ENCODE peak calls at places on chromosomes 7 and 10, in seven cellular contexts. One of them, this sample, is unnamed.
A peak's percentile ranks its signal among the peaks of the same experiment; 100 is the strongest.

GRCh38 chr7:99374121-99375064 is at the start of gene ARPC1B:
- DNase-seq in HepG2: peak; percentile 57
- DNase-seq in H1: peak; percentile 80
- DNase-seq in SK-N-SH: peak; percentile 99
- DNase-seq in K562: peak; percentile 99
- DNase-seq in HCT116: peak; percentile 41
- DNase-seq in GM12878: no peak
- DNase-seq in this sample: no peak

GRCh38 chr10:114634607-114634974 is 23.5 kb downstream of the ABLIM1 start:
- DNase-seq in HCT116: peak; percentile 58
- DNase-seq in K562: peak; percentile 66
- DNase-seq in GM12878: no peak
- DNase-seq in SK-N-SH: peak; percentile 24
- DNase-seq in HepG2: peak; percentile 62
- DNase-seq in H1: no peak
- DNase-seq in this sample: no peak

GRCh38 chr7:81833401-81833800 is 63.6 kb upstream of the HGF start:
- DNase-seq in HepG2: no peak
- DNase-seq in HCT116: no peak
- DNase-seq in H1: no peak
- DNase-seq in K562: no peak
- DNase-seq in SK-N-SH: no peak
- DNase-seq in GM12878: no peak
- DNase-seq in this sample: no peak

GRCh38 chr10:126110434-126110833 is 214.1 kb downstream of the FANK1 start:
- DNase-seq in H1: no peak
- DNase-seq in SK-N-SH: no peak
- DNase-seq in K562: no peak
- DNase-seq in GM12878: no peak
- DNase-seq in HepG2: no peak
- DNase-seq in HCT116: no peak
- DNase-seq in this sample: no peak

GRCh38 chr10:110529596-110530011 is 31.9 kb downstream of the DUSP5 start:
- DNase-seq in HCT116: no peak
- DNase-seq in GM12878: peak; percentile 68
- DNase-seq in SK-N-SH: no peak
- DNase-seq in H1: no peak
- DNase-seq in HepG2: no peak
- DNase-seq in K562: no peak
- DNase-seq in this sample: no peak

GRCh38 chr7:140230862-140231778 is 54.3 kb upstream of the KDM7A start:
- DNase-seq in SK-N-SH: peak; percentile 98
- DNase-seq in K562: peak; percentile 59
- DNase-seq in H1: peak; percentile 88
- DNase-seq in GM12878: no peak
- DNase-seq in HCT116: peak; percentile 40
- DNase-seq in HepG2: peak; percentile 93
- DNase-seq in this sample: no peak

GRCh38 chr7:106012935-106013439 is 49.9 kb downstream of the CDHR3 start:
- DNase-seq in HepG2: no peak
- DNase-seq in H1: no peak
- DNase-seq in K562: no peak
- DNase-seq in GM12878: no peak
- DNase-seq in HCT116: no peak
- DNase-seq in SK-N-SH: peak; percentile 61
- DNase-seq in this sample: no peak

GRCh38 chr7:74283858-74284447 is 5.3 kb upstream of the CLIP2 start:
- DNase-seq in HCT116: no peak
- DNase-seq in GM12878: no peak
- DNase-seq in SK-N-SH: no peak
- DNase-seq in HepG2: no peak
- DNase-seq in K562: peak; percentile 12
- DNase-seq in H1: no peak
- DNase-seq in this sample: no peak

GRCh38 chr10:16742165-16742960 is 74.9 kb downstream of the RSU1 start:
- DNase-seq in K562: no peak
- DNase-seq in HepG2: no peak
- DNase-seq in SK-N-SH: no peak
- DNase-seq in H1: no peak
- DNase-seq in HCT116: no peak
- DNase-seq in GM12878: no peak
- DNase-seq in this sample: no peak

GRCh38 chr7:106568680-106569499 is 92.1 kb downstream of the CCDC71L start:
- DNase-seq in H1: no peak
- DNase-seq in GM12878: no peak
- DNase-seq in K562: peak; percentile 95
- DNase-seq in HepG2: no peak
- DNase-seq in SK-N-SH: peak; percentile 80
- DNase-seq in HCT116: peak; percentile 52
- DNase-seq in this sample: peak; percentile 4

GRCh38 chr7:49398730-49399129 is 374.7 kb upstream of the VWC2 start:
- DNase-seq in K562: no peak
- DNase-seq in H1: no peak
- DNase-seq in HCT116: no peak
- DNase-seq in GM12878: no peak
- DNase-seq in SK-N-SH: no peak
- DNase-seq in HepG2: no peak
- DNase-seq in this sample: peak; percentile 25

GRCh38 chr10:14569274-14570060 is 205.2 kb downstream of the FAM107B start:
- DNase-seq in H1: no peak
- DNase-seq in K562: no peak
- DNase-seq in SK-N-SH: no peak
- DNase-seq in HepG2: no peak
- DNase-seq in GM12878: no peak
- DNase-seq in HCT116: no peak
- DNase-seq in this sample: no peak

GRCh38 chr7:113698556-113699220 is 220.1 kb downstream of the PPP1R3A start:
- DNase-seq in HCT116: peak; percentile 23
- DNase-seq in SK-N-SH: peak; percentile 17
- DNase-seq in H1: no peak
- DNase-seq in K562: peak; percentile 9
- DNase-seq in HepG2: peak; percentile 15
- DNase-seq in GM12878: no peak
- DNase-seq in this sample: peak; percentile 20

GRCh38 chr7:55552320-55553086 is 19.8 kb downstream of the VOPP1 start:
- DNase-seq in HepG2: no peak
- DNase-seq in HCT116: no peak
- DNase-seq in GM12878: no peak
- DNase-seq in H1: no peak
- DNase-seq in SK-N-SH: no peak
- DNase-seq in K562: no peak
- DNase-seq in this sample: no peak

GRCh38 chr7:46933596-46933995 is 648.3 kb downstream of the TNS3 start:
- DNase-seq in HepG2: no peak
- DNase-seq in K562: no peak
- DNase-seq in SK-N-SH: no peak
- DNase-seq in GM12878: no peak
- DNase-seq in HCT116: no peak
- DNase-seq in H1: no peak
- DNase-seq in this sample: no peak

GRCh38 chr7:117019786-117020604 is 66.7 kb downstream of the ST7 start:
- DNase-seq in H1: peak; percentile 55
- DNase-seq in HCT116: peak; percentile 54
- DNase-seq in GM12878: no peak
- DNase-seq in K562: peak; percentile 78
- DNase-seq in SK-N-SH: peak; percentile 78
- DNase-seq in HepG2: no peak
- DNase-seq in this sample: peak; percentile 51

GRCh38 chr7:17968791-17969715 is 28.8 kb upstream of the SNX13 start:
- DNase-seq in SK-N-SH: no peak
- DNase-seq in GM12878: no peak
- DNase-seq in HCT116: no peak
- DNase-seq in H1: no peak
- DNase-seq in HepG2: no peak
- DNase-seq in K562: no peak
- DNase-seq in this sample: no peak

GRCh38 chr7:48390381-48391327 is 219.4 kb downstream of the ABCA13 start:
- DNase-seq in HepG2: no peak
- DNase-seq in SK-N-SH: no peak
- DNase-seq in K562: no peak
- DNase-seq in HCT116: no peak
- DNase-seq in GM12878: no peak
- DNase-seq in H1: no peak
- DNase-seq in this sample: no peak

GRCh38 chr10:48439581-48440041 is 133.1 kb downstream of the MAPK8 start:
- DNase-seq in SK-N-SH: no peak
- DNase-seq in HepG2: peak; percentile 65
- DNase-seq in H1: no peak
- DNase-seq in GM12878: no peak
- DNase-seq in K562: peak; percentile 6
- DNase-seq in HCT116: no peak
- DNase-seq in this sample: no peak

GRCh38 chr10:13637894-13638293 is 51.1 kb downstream of the PRPF18 start:
- DNase-seq in K562: no peak
- DNase-seq in HepG2: no peak
- DNase-seq in SK-N-SH: no peak
- DNase-seq in GM12878: no peak
- DNase-seq in HCT116: no peak
- DNase-seq in H1: no peak
- DNase-seq in this sample: no peak

GRCh38 chr10:95392711-95393164 is 101.9 kb upstream of the PDLIM1 start:
- DNase-seq in GM12878: peak; percentile 44
- DNase-seq in HepG2: no peak
- DNase-seq in H1: no peak
- DNase-seq in SK-N-SH: no peak
- DNase-seq in K562: no peak
- DNase-seq in HCT116: no peak
- DNase-seq in this sample: no peak

GRCh38 chr7:47693161-47693740 is 111.3 kb upstream of the TNS3 start:
- DNase-seq in HepG2: no peak
- DNase-seq in SK-N-SH: no peak
- DNase-seq in K562: no peak
- DNase-seq in H1: no peak
- DNase-seq in HCT116: no peak
- DNase-seq in GM12878: no peak
- DNase-seq in this sample: no peak

GRCh38 chr7:110779313-110779712 is 311.6 kb upstream of the LRRN3 start:
- DNase-seq in GM12878: no peak
- DNase-seq in HepG2: no peak
- DNase-seq in SK-N-SH: no peak
- DNase-seq in K562: no peak
- DNase-seq in HCT116: no peak
- DNase-seq in H1: no peak
- DNase-seq in this sample: no peak
- TF ChIP-seq SIN3A in GM12878: no peak
- TF ChIP-seq SIN3A in HepG2: no peak
- TF ChIP-seq SIN3A in SK-N-SH: no peak
- TF ChIP-seq SIN3A in K562: no peak
- TF ChIP-seq SIN3A in HCT116: no peak
- TF ChIP-seq SIN3A in H1: no peak
- TF ChIP-seq SIN3A in this sample: no peak

DNA sequence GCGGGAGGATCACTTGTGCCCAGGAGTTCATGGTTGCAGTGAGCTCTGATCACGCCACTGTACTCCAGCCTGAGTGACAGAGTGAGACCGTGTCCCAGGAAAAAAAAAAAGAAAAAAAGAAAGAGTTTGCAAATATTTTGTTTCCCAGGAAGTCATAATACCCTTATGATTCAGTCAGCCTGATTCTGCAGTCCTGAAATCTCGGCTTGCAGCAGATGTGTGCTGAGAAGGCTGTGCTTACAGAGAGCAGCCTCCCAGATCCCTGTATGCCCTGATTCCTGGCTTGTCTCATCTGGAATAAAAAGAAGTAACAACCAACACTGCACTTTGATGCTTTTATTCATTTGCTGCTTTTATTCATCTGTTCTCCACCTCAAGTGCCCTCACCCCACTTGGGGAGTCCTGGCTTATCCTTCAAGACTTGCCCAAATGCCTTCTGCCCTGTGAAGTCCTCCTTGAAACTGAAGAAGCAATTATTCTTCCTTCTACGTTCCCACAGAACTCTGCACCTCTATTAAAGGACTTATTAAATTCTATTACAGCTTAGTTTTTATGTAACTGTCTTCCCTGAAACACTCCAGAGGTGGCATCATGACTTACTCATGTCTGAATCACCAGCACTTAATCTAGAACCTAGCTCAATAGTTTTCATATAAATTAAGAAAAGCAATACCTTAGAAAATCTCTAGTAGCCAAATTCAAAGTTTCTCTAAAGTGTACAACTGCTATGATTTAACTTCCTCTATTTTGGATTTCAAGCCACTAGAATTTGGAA is 27.7 kb upstream of the BPGM start:
- DNase-seq in H1: no peak
- DNase-seq in HepG2: no peak
- DNase-seq in GM12878: no peak
- DNase-seq in HCT116: no peak
- DNase-seq in K562: no peak
- DNase-seq in SK-N-SH: no peak
- DNase-seq in this sample: no peak
- TF ChIP-seq SIN3A in H1: no peak
- TF ChIP-seq SIN3A in HepG2: no peak
- TF ChIP-seq SIN3A in GM12878: no peak
- TF ChIP-seq SIN3A in HCT116: no peak
- TF ChIP-seq SIN3A in K562: no peak
- TF ChIP-seq SIN3A in SK-N-SH: no peak
- TF ChIP-seq SIN3A in this sample: no peak

DNA sequence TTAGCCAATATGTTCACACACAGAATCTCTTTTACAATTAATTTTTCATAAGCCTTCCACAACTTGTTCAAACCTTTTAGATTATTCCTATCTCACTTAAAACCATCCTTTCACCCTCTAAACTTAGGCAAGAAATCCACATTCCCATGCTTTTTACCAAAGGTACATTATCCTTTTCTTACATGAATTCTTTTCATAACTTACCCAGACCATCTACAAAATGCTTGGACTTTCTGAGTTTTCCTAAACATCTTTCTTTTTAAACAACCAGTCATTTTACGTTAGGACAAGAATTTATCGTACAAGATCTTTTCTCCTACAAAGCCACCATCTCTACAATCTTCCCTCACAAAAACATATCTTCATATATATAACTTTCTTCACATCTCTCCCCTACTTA is 18.8 kb upstream of the GARS1 start:
- DNase-seq in H1: no peak
- DNase-seq in SK-N-SH: no peak
- DNase-seq in HepG2: no peak
- DNase-seq in GM12878: no peak
- DNase-seq in K562: no peak
- DNase-seq in HCT116: no peak
- DNase-seq in this sample: no peak
- TF ChIP-seq SIN3A in H1: no peak
- TF ChIP-seq SIN3A in SK-N-SH: no peak
- TF ChIP-seq SIN3A in HepG2: no peak
- TF ChIP-seq SIN3A in GM12878: no peak
- TF ChIP-seq SIN3A in K562: no peak
- TF ChIP-seq SIN3A in HCT116: no peak
- TF ChIP-seq SIN3A in this sample: no peak

GRCh38 chr10:79910344-79910743 is 38.6 kb downstream of the SFTPD start:
- DNase-seq in HepG2: no peak
- DNase-seq in SK-N-SH: no peak
- DNase-seq in HCT116: no peak
- DNase-seq in H1: no peak
- DNase-seq in GM12878: no peak
- DNase-seq in K562: no peak
- DNase-seq in this sample: no peak

GRCh38 chr10:79910836-79911235 is 38.1 kb downstream of the SFTPD start:
- DNase-seq in SK-N-SH: no peak
- DNase-seq in K562: no peak
- DNase-seq in H1: no peak
- DNase-seq in HCT116: no peak
- DNase-seq in HepG2: no peak
- DNase-seq in GM12878: no peak
- DNase-seq in this sample: no peak

GRCh38 chr10:79904671-79905321 is 44.1 kb downstream of the SFTPD start:
- DNase-seq in H1: peak; percentile 80
- DNase-seq in SK-N-SH: peak; percentile 71
- DNase-seq in HepG2: no peak
- DNase-seq in K562: peak; percentile 16
- DNase-seq in GM12878: no peak
- DNase-seq in HCT116: peak; percentile 27
- DNase-seq in this sample: no peak

GRCh38 chr10:79905322-79906314 is 43.3 kb downstream of the SFTPD start:
- DNase-seq in K562: no peak
- DNase-seq in HCT116: no peak
- DNase-seq in GM12878: no peak
- DNase-seq in H1: no peak
- DNase-seq in HepG2: no peak
- DNase-seq in SK-N-SH: no peak
- DNase-seq in this sample: no peak
- TF ChIP-seq SIN3A in K562: no peak
- TF ChIP-seq SIN3A in HCT116: no peak
- TF ChIP-seq SIN3A in GM12878: no peak
- TF ChIP-seq SIN3A in H1: no peak
- TF ChIP-seq SIN3A in HepG2: no peak
- TF ChIP-seq SIN3A in SK-N-SH: no peak
- TF ChIP-seq SIN3A in this sample: no peak

This sample was measured in Panc1.